ENCODE peak calls at places on chromosomes 11 and 22, in ten cellular contexts. T is mucosa of descending colon, Y is tibial nerve, X is fibroblast of the aortic adventitia, N is HCT116, W is uterus, U is fibroblast of lung, F is mammary epithelial cell, I is GM23338, L is lung. P is an unnamed sample.

GRCh38 chr11:76551400-76551799 is 106.6 kb downstream of the EMSY start:
- DNase-seq in L (no peak), U (peak; percentile 41), X (peak; percentile 53), T (no peak), Y (no peak), I (no peak), N (no peak), F (no peak), W (no peak), P (peak; percentile 49)

GRCh38 chr11:57456960-57457642 is 3.2 kb upstream of the RTN4RL2 start:
- DNase-seq in F (peak; percentile 68), L (peak; percentile 89), T (peak; percentile 92), W (peak; percentile 92), I (peak; percentile 95), Y (peak; percentile 88), U (peak; percentile 87), X (peak; percentile 89), N (peak; percentile 79), P (peak; percentile 88)

GRCh38 chr11:32985600-32985999 is 30.1 kb upstream of the DEPDC7 start:
- DNase-seq in T (no peak), L (no peak), F (no peak), X (no peak), W (no peak), U (no peak), N (no peak), Y (no peak), I (no peak), P (no peak)

GRCh38 chr11:3929689-3930088 is 74.2 kb downstream of the STIM1 start:
- DNase-seq in T (no peak), F (no peak), Y (no peak), X (no peak), I (no peak), L (no peak), N (no peak), U (no peak), W (peak; percentile 37), P (peak; percentile 58)

GRCh38 chr11:120352405-120352804 is 16.2 kb downstream of the ARHGEF12 start:
- DNase-seq in X (no peak), T (peak; percentile 38), Y (no peak), W (no peak), L (no peak), U (no peak), I (no peak), F (no peak), N (no peak), P (no peak)

GRCh38 chr22:17972385-17973181 is 51.8 kb downstream of the MICAL3 start:
- DNase-seq in X (peak; percentile 89), I (peak; percentile 76), W (peak; percentile 31), U (peak; percentile 88), F (peak; percentile 65), N (no peak), T (no peak), Y (no peak), L (no peak), P (peak; percentile 74)

GRCh38 chr22:42994917-42995562 is 19.9 kb downstream of the PACSIN2 start:
- DNase-seq in Y (no peak), U (peak; percentile 97), I (no peak), X (peak; percentile 96), N (no peak), W (peak; percentile 46), F (peak; percentile 90), T (peak; percentile 81), L (peak; percentile 83), P (peak; percentile 93)

GRCh38 chr22:36461665-36462474 is 19.6 kb downstream of the TXN2 start:
- DNase-seq in Y (no peak), L (peak; percentile 85), U (peak; percentile 71), F (peak; percentile 92), X (peak; percentile 88), N (no peak), I (peak; percentile 73), T (no peak), W (peak; percentile 55), P (peak; percentile 85)

GRCh38 chr11:10544491-10545470 is 3.8 kb upstream of the RNF141 start:
- DNase-seq in W (no peak), L (no peak), X (no peak), Y (no peak), T (no peak), I (no peak), U (no peak), F (no peak), N (no peak), P (no peak)

GRCh38 chr11:34548278-34548677 is 34.7 kb upstream of the ELF5 start:
- DNase-seq in U (no peak), L (peak; percentile 33), N (no peak), W (no peak), F (no peak), Y (no peak), I (no peak), X (no peak), T (no peak), P (no peak)

GRCh38 chr11:105073486-105074200 is 28.5 kb upstream of the CARD16 start:
- DNase-seq in X (no peak), L (no peak), N (no peak), Y (no peak), U (no peak), T (no peak), I (no peak), F (no peak), W (no peak), P (no peak)

GRCh38 chr11:45484326-45484725 is 181.1 kb downstream of the CHST1 start:
- DNase-seq in F (no peak), U (no peak), L (no peak), W (no peak), N (no peak), T (no peak), I (no peak), Y (no peak), X (no peak), P (no peak)

GRCh38 chr22:19128009-19128401 is 3.1 kb upstream of the TSSK2 start:
- DNase-seq in U (no peak), W (no peak), I (no peak), L (no peak), X (no peak), T (no peak), N (no peak), Y (no peak), F (no peak), P (no peak)

GRCh38 chr11:17366491-17366890 is 14.9 kb downstream of the NCR3LG1 start:
- DNase-seq in T (no peak), I (no peak), L (no peak), U (no peak), W (no peak), X (no peak), F (peak; percentile 66), Y (no peak), N (no peak), P (no peak)

GRCh38 chr11:848380-848931 is 5.8 kb downstream of the TSPAN4 start:
- DNase-seq in N (no peak), Y (no peak), L (no peak), W (no peak), T (peak; percentile 65), U (no peak), F (no peak), X (peak; percentile 37), I (peak; percentile 70), P (peak; percentile 48)

GRCh38 chr11:132493786-132494185 is 1038.5 kb downstream of the OPCML start:
- DNase-seq in I (no peak), F (no peak), N (no peak), L (no peak), U (no peak), Y (no peak), W (no peak), T (no peak), X (no peak), P (no peak)

GRCh38 chr11:112968988-112969714 is 7.9 kb downstream of the NCAM1 start:
- DNase-seq in Y (no peak), N (no peak), T (no peak), U (peak; percentile 62), W (no peak), L (no peak), X (peak; percentile 8), F (no peak), I (no peak), P (peak; percentile 61)

GRCh38 chr11:111120221-111120620 is 125.3 kb upstream of the POU2AF2 start:
- DNase-seq in U (no peak), N (no peak), W (no peak), F (no peak), L (no peak), T (no peak), Y (no peak), X (no peak), I (no peak), P (no peak)

DNA sequence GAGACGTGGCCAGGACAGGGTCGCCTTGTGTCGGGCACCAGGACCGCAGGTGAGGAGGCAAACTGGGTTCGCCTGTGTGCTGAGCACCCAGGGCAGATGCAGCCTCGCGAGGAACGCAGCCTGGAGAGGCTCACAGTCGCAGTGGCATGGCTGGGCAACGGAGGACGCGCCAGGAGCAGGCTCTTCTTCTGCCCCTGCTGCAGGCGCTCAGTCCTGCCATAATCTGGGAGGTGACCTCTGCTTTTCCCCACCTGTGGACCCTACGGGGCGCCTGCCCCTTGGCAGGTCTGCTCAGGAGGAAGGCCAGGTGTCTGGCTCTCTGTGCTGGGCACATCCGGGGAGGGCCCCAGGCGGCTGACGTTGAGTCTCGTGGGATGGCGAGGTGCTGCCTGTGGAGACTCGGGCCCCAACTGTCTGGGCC is 1136.2 kb downstream of the BRD1 start:
- DNase-seq in U (no peak), X (no peak), W (no peak), N (no peak), F (no peak), I (no peak), T (no peak), L (no peak), Y (no peak), P (no peak)
- H3K4me3 ChIP-seq in U (no peak overlapping the region), X (no peak overlapping the region), W (no peak overlapping the region), N (no peak overlapping the region), F (no peak overlapping the region), I (no peak overlapping the region), T (no peak overlapping the region), L (no peak overlapping the region), Y (no peak overlapping the region), P (no peak overlapping the region)

GRCh38 chr11:117479372-117479771 is 151.7 kb downstream of the CEP164 start:
- DNase-seq in W (no peak), N (peak; percentile 10), F (no peak), U (no peak), I (peak; percentile 46), T (no peak), L (no peak), X (no peak), Y (no peak), P (no peak)
- TF ChIP-seq CTCF in W (no peak), N (peak; percentile 26), F (no peak), U (no peak), I (peak; percentile 68), T (no peak), L (no peak), X (no peak), Y (no peak), P (no peak)

GRCh38 chr22:45317551-45318167 is 7.9 kb downstream of the FAM118A start:
- DNase-seq in N (no peak), U (peak; percentile 60), F (peak; percentile 70), Y (peak; percentile 57), L (no peak), W (peak; percentile 47), I (peak; percentile 68), X (peak; percentile 85), T (peak; percentile 58), P (peak; percentile 46)
- H3K4me3 ChIP-seq in N (no peak overlapping the region), U (no peak overlapping the region), F (peak overlapping the region; percentile 11), Y (no peak overlapping the region), L (no peak overlapping the region), W (no peak overlapping the region), I (no peak overlapping the region), X (peak overlapping the region; percentile 47), T (no peak overlapping the region), P (no peak overlapping the region)

GRCh38 chr22:37508431-37508963 is 10.7 kb downstream of the CARD10 start:
- DNase-seq in L (no peak), I (no peak), X (no peak), Y (no peak), W (no peak), N (no peak), U (no peak), F (no peak), T (peak; percentile 52), P (no peak)
- TF ChIP-seq CTCF in L (no peak), I (peak; percentile 17), X (no peak), Y (no peak), W (no peak), N (no peak), U (no peak), F (no peak), T (peak; percentile 10), P (no peak)

P was measured in choroid plexus epithelial cell.